ENCODE peak calls at places on chromosomes 7 and 10, in four cellular contexts. D is fibroblast of pulmonary artery; T is stimulated activated CD4-positive, alpha-beta T cell treated with anti-CD3 and anti-CD28 coated beads, Interleukin-4, amount 100 ng/mL, for 1 hour; F is HEK293T. W is an unnamed sample.

GRCh38 chr10:60187691-60188090 is 202.0 kb downstream of the ANK3 start:
- DNase-seq in D (no peak), T (no peak), F (no peak), W (no peak)

GRCh38 chr10:70850097-70850496 is 34.3 kb downstream of the SGPL1 start:
- DNase-seq in D (peak), T (no peak), F (no peak), W (no peak)

GRCh38 chr7:70646551-70647248 is 485.2 kb upstream of the GALNT17 start:
- DNase-seq in D (no peak), T (no peak), F (no peak), W (no peak)

GRCh38 chr7:149558149-149558861 is 60.7 kb upstream of the ZNF746 start:
- DNase-seq in D (peak), T (no peak), F (no peak), W (no peak)

GRCh38 chr10:17836917-17837316 is 27.8 kb downstream of the MRC1 start:
- DNase-seq in D (peak), T (no peak), F (peak), W (peak)

GRCh38 chr10:103822795-103823194 is 32.6 kb downstream of the SH3PXD2A start:
- DNase-seq in D (no peak), T (no peak), F (no peak), W (no peak)

GRCh38 chr10:91787810-91788209 is 10.4 kb upstream of the TNKS2 start:
- DNase-seq in D (no peak), T (no peak), F (no peak), W (no peak)

GRCh38 chr10:119896937-119897336 is 4.4 kb downstream of the SEC23IP start:
- DNase-seq in D (peak), T (no peak), F (peak), W (no peak)

GRCh38 chr7:127650842-127651555 is 995 bp upstream of the SND1 start:
- DNase-seq in D (no peak), T (no peak), F (peak), W (no peak)

GRCh38 chr7:157004050-157004838 is 6.2 kb downstream of the MNX1 start:
- DNase-seq in D (peak), T (no peak), F (no peak), W (peak)

GRCh38 chr10:93495654-93496321 is 624 bp upstream of the CEP55 start:
- DNase-seq in D (no peak), T (peak), F (peak), W (peak)

GRCh38 chr10:61835069-61835908 is 66.2 kb upstream of the ARID5B start:
- DNase-seq in D (peak), T (no peak), F (peak), W (peak)

GRCh38 chr10:117775478-117775877 is 232.9 kb downstream of the EMX2 start:
- DNase-seq in D (no peak), T (no peak), F (no peak), W (no peak)

GRCh38 chr10:120581496-120581895 is 124.5 kb downstream of the PLPP4 start:
- DNase-seq in D (no peak), T (no peak), F (no peak), W (no peak)

GRCh38 chr10:77846718-77847311 is 79.7 kb downstream of the DLG5 start:
- DNase-seq in D (peak), T (peak), F (peak), W (peak)

GRCh38 chr7:90597527-90597871 is 1.4 kb downstream of the CDK14 start:
- DNase-seq in D (no peak), T (no peak), F (no peak), W (no peak)

GRCh38 chr7:37698782-37699181 is 15.2 kb downstream of the GPR141 start:
- DNase-seq in D (no peak), T (no peak), F (no peak), W (no peak)

GRCh38 chr10:132907901-132908620 is 34.3 kb downstream of the CFAP46 start:
- DNase-seq in D (no peak), T (no peak), F (no peak), W (no peak)

GRCh38 chr7:139598642-139599041 is 75.2 kb downstream of the CLEC2L start:
- DNase-seq in D (peak), T (no peak), F (no peak), W (peak)

GRCh38 chr7:107167483-107168232 is 1.1 kb upstream of the HBP1 start:
- DNase-seq in D (peak), T (peak), F (peak), W (peak)

GRCh38 chr7:128259131-128260056 is 18.3 kb downstream of the LEP start:
- DNase-seq in D (no peak), T (no peak), F (no peak), W (no peak)

GRCh38 chr7:16034353-16034752 is 347.9 kb upstream of the MEOX2 start:
- DNase-seq in D (peak), T (no peak), F (no peak), W (peak)

GRCh38 chr7:98911936-98912335 is 33.6 kb downstream of the TRRAP start:
- DNase-seq in D (no peak), T (no peak), F (no peak), W (no peak)

GRCh38 chr7:74104702-74105101 is 21.1 kb downstream of the LIMK1 start:
- DNase-seq in D (no peak), T (no peak), F (no peak), W (no peak)

GRCh38 chr7:48088559-48089414 is at the start of gene UPP1:
- DNase-seq in D (peak), T (peak), F (peak), W (peak)

GRCh38 chr7:27104244-27105149 is 2.0 kb upstream of the HOXA2 start:
- DNase-seq in D (no peak), T (no peak), F (no peak), W (peak)

GRCh38 chr7:11355571-11355970 is 381.9 kb downstream of the PHF14 start:
- DNase-seq in D (no peak), T (no peak), F (no peak), W (no peak)

GRCh38 chr7:55177589-55178261 is 158.9 kb downstream of the EGFR start:
- DNase-seq in D (peak), T (no peak), F (no peak), W (no peak)

GRCh38 chr10:19549503-19549902 is 266.7 kb upstream of the PLXDC2 start:
- DNase-seq in D (no peak), T (no peak), F (no peak), W (no peak)

W was measured in endothelial cell of umbilical vein.